ENCODE peak calls at places on chromosomes 4 and X, in eight cellular contexts. H, P, X, O, Z, W, G and S are unnamed samples.

GRCh38 chr4:119131160-119131559 is 4.5 kb upstream of the MYOZ2 start:
- DNase-seq in Z (no peak), O (no peak), G (no peak), X (no peak), P (no peak), W (no peak), H (no peak), S (no peak)

GRCh38 chr4:84264652-84265051 is 234.4 kb downstream of the NKX6-1 start:
- DNase-seq in P (no peak), W (no peak), H (no peak), Z (no peak), O (no peak), G (no peak), X (no peak), S (no peak)

GRCh38 chrX:16797358-16797757 is 11.1 kb downstream of the TXLNG start:
- DNase-seq in H (no peak), X (no peak), W (no peak), Z (no peak), G (no peak), O (no peak), P (no peak), S (no peak)

GRCh38 chrX:85326234-85327059 is 53.0 kb downstream of the POF1B start:
- DNase-seq in G (peak; percentile 9), W (no peak), P (no peak), X (no peak), Z (no peak), H (no peak), O (no peak), S (peak; percentile 24)

GRCh38 chrX:15816453-15816838 is 26.2 kb downstream of the ZRSR2 start:
- DNase-seq in X (no peak), O (no peak), Z (no peak), W (no peak), P (no peak), G (no peak), H (no peak), S (no peak)

GRCh38 chrX:105698386-105698785 is 124.0 kb upstream of the NRK start:
- DNase-seq in W (no peak), P (no peak), Z (no peak), X (no peak), H (no peak), G (no peak), O (no peak), S (no peak)

GRCh38 chr4:121927948-121928347 is 23.9 kb downstream of the TRPC3 start:
- DNase-seq in O (no peak), H (no peak), P (no peak), X (no peak), W (no peak), G (no peak), Z (no peak), S (no peak)

GRCh38 chr4:59223292-59223941 is 1976.7 kb upstream of the ADGRL3 start:
- DNase-seq in G (no peak), P (no peak), X (no peak), W (no peak), O (no peak), H (no peak), Z (no peak), S (no peak)

GRCh38 chr4:86338989-86339388 is 20.9 kb downstream of the MAPK10 start:
- DNase-seq in Z (no peak), O (no peak), H (no peak), X (no peak), P (peak; percentile 49), G (no peak), W (peak; percentile 13), S (no peak)

GRCh38 chr4:19736968-19737756 is 514.5 kb upstream of the SLIT2 start:
- DNase-seq in W (no peak), O (no peak), G (no peak), P (no peak), H (no peak), Z (no peak), X (no peak), S (no peak)

GRCh38 chr4:182297659-182298058 is 54.5 kb downstream of the TENM3 start:
- DNase-seq in O (no peak), X (no peak), H (no peak), W (no peak), Z (no peak), G (no peak), P (no peak), S (no peak)

GRCh38 chr4:122195718-122196117 is 43.6 kb downstream of the BLTP1 start:
- DNase-seq in G (no peak), P (no peak), W (no peak), X (no peak), Z (no peak), O (no peak), H (no peak), S (no peak)

GRCh38 chrX:155877288-155877687 is 3.9 kb upstream of the VAMP7 start:
- DNase-seq in W (no peak), H (no peak), P (no peak), G (no peak), O (no peak), X (no peak), Z (no peak), S (no peak)

GRCh38 chr4:85783483-85783882 is 308.5 kb downstream of the ARHGAP24 start:
- DNase-seq in P (no peak), O (no peak), G (no peak), Z (no peak), H (no peak), W (no peak), X (no peak), S (no peak)

GRCh38 chrX:69074726-69075125 is 90.5 kb downstream of the PJA1 start:
- DNase-seq in P (no peak), G (no peak), X (no peak), W (no peak), Z (no peak), O (no peak), H (peak; percentile 15), S (no peak)

GRCh38 chrX:13834316-13834715 is 17.4 kb upstream of the GPM6B start:
- DNase-seq in X (no peak), W (no peak), P (no peak), G (no peak), Z (no peak), O (no peak), H (no peak), S (no peak)

GRCh38 chr4:205097-205756 is 80.9 kb downstream of the ZNF718 start:
- DNase-seq in X (no peak), O (no peak), H (no peak), Z (no peak), W (no peak), G (no peak), P (no peak), S (no peak)

GRCh38 chr4:185817403-185817818 is 5.4 kb upstream of the SORBS2 start:
- DNase-seq in W (no peak), X (peak; percentile 61), O (peak; percentile 79), P (no peak), G (peak; percentile 86), H (peak; percentile 82), Z (no peak), S (peak; percentile 95)

DNA sequence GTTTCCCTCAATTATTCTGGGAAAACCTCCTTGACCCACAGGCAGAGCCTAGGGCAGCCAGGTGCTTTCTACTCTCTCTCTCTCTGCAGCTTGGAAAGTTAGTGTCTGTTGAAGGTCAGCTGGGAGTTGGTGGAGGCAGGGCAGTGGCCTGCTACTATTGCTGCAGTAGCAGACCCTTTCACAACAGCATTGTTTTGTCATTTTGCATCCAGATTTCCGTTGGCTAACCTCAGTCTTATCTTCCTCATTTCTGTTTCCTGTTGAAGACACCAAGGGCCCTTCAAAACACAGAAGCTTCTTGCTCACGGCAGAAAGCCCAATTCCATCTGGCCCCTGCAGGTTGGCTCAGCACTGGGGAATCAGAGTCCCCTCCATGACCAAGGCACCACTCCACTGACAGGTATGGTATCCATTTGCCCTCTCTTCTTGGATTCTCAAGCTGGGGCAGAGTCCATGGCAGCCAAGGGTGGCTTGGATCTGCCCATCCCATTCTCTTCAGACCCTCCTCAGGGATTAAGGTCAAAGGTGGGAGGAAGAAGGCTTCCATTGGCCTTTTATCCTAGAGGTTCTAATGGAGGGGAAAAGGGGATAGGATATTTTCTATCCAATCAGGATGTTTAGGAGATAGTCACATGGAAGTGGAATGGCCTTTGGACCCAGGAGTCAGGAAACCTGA is 24.6 kb downstream of the VSIG4 start:
- DNase-seq in H (peak; percentile 63), W (no peak), Z (peak; percentile 68), O (peak; percentile 36), X (peak; percentile 17), G (peak; percentile 32), P (no peak), S (no peak)
- TF ChIP-seq POLR2A in H (peak; percentile 48), W (no peak), Z (peak; percentile 31), O (no peak), X (peak; percentile 39), G (peak; percentile 33), P (no peak), S (no peak)

GRCh38 chr4:37781134-37781455 is 45.4 kb upstream of the PGM2 start:
- DNase-seq in O (no peak), Z (no peak), X (no peak), H (no peak), P (no peak), W (no peak), G (no peak), S (no peak)

GRCh38 chr4:37780444-37781133 is 45.9 kb upstream of the PGM2 start:
- DNase-seq in H (no peak), G (no peak), X (peak; percentile 39), W (no peak), O (peak; percentile 26), P (no peak), Z (no peak), S (peak; percentile 34)
- TF ChIP-seq CTCF in H (no peak), G (peak; percentile 30), X (no peak), W (no peak), O (peak; percentile 18), P (no peak), Z (no peak), S (no peak)

DNA sequence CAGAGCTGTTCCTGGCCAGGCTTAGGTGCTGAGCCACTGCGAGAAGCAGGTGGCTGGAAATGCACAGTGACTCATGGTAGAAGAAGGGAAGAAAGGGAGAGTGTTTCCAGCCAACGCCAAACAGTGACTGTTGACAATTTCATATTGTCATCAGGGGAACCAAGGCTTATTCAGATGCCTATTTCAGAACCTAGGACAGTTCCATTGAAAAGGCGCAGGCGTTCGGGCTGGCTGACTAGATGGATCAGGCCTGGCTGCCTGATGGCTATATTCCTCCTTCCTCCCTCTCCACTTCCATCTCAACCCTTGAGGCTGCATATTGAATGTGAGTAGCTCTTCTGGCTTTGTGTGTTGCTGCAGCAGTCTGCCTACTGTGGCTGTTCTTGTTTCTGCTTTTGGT is 73.0 kb upstream of the FRMPD4 start:
- DNase-seq in G (no peak), Z (no peak), W (no peak), O (no peak), P (no peak), H (no peak), X (no peak), S (no peak)
- H3K27ac ChIP-seq in G (no peak overlapping the region), Z (no peak overlapping the region), W (no peak overlapping the region), O (no peak overlapping the region), P (no peak overlapping the region), H (no peak overlapping the region), X (no peak overlapping the region), S (no peak overlapping the region)

DNA sequence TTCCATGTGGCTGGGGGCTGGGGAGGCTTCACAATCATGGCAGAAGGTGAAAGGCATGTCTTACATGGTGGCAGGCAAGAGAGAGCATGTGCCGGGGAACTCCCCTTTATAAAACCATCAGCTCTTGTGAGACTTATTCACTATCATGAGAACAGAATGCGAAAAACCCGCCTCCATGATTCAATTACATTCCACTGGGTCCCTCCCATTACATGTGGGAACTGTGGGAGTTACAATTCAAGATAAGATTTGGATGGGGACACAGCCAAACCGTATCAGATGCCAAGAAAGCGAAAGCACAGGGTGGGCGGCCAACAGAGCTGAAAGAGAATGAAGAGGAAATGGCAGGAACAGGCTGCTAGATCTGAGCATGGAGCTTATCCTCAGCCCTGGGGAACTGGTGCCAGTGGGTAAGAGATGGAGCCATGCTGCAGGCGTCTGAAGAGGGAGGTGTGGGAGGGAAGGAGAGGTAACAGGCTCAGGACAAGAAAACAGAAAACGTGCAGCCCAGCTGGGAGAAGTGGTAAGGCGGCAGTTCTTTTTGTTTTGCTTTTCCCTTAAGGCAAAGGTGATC is 117.7 kb upstream of the PNPLA4 start:
- DNase-seq in X (no peak), P (no peak), W (no peak), Z (no peak), H (no peak), G (no peak), O (no peak), S (peak; percentile 37)
- TF ChIP-seq POLR2A in X (no peak), P (no peak), W (no peak), Z (no peak), H (no peak), G (no peak), O (no peak), S (no peak)